ENCODE peak calls at places on chromosomes 5 and 9, in seven cellular contexts. One of them, this sample, is unnamed.
A peak's percentile ranks its signal among the peaks of the same experiment; 100 is the strongest.

GRCh38 chr9:75906531-75906930 is 16.1 kb downstream of the PCSK5 start:
- ATAC-seq in CD4-positive, CD25-positive, alpha-beta regulatory T cell: no peak
- ATAC-seq in heart left ventricle: no peak
- ATAC-seq in left lung: no peak
- ATAC-seq in PC-3: no peak
- ATAC-seq in right cardiac atrium: no peak
- ATAC-seq in body of pancreas: no peak
- ATAC-seq in this sample: no peak

GRCh38 chr5:57466544-57466943 is 16.1 kb downstream of the ACTBL2 start:
- ATAC-seq in left lung: no peak
- ATAC-seq in right cardiac atrium: no peak
- ATAC-seq in CD4-positive, CD25-positive, alpha-beta regulatory T cell: no peak
- ATAC-seq in body of pancreas: no peak
- ATAC-seq in PC-3: no peak
- ATAC-seq in heart left ventricle: no peak
- ATAC-seq in this sample: no peak

GRCh38 chr5:132065351-132065937 is 5.0 kb downstream of the IL3 start:
- ATAC-seq in heart left ventricle: peak; percentile 61
- ATAC-seq in body of pancreas: peak; percentile 54
- ATAC-seq in right cardiac atrium: peak; percentile 43
- ATAC-seq in left lung: peak; percentile 92
- ATAC-seq in PC-3: peak; percentile 90
- ATAC-seq in CD4-positive, CD25-positive, alpha-beta regulatory T cell: no peak
- ATAC-seq in this sample: no peak

GRCh38 chr9:128143409-128144238 is 5.6 kb upstream of the LCN2 start:
- ATAC-seq in right cardiac atrium: peak; percentile 17
- ATAC-seq in PC-3: peak; percentile 77
- ATAC-seq in heart left ventricle: peak; percentile 34
- ATAC-seq in body of pancreas: no peak
- ATAC-seq in CD4-positive, CD25-positive, alpha-beta regulatory T cell: no peak
- ATAC-seq in left lung: no peak
- ATAC-seq in this sample: no peak

GRCh38 chr9:109072810-109073435 is 46.8 kb downstream of the TMEM245 start:
- ATAC-seq in left lung: no peak
- ATAC-seq in CD4-positive, CD25-positive, alpha-beta regulatory T cell: no peak
- ATAC-seq in heart left ventricle: no peak
- ATAC-seq in right cardiac atrium: no peak
- ATAC-seq in PC-3: no peak
- ATAC-seq in body of pancreas: no peak
- ATAC-seq in this sample: no peak

GRCh38 chr9:107308461-107308860 is 25.4 kb downstream of the RAD23B start:
- ATAC-seq in body of pancreas: no peak
- ATAC-seq in left lung: no peak
- ATAC-seq in heart left ventricle: no peak
- ATAC-seq in PC-3: no peak
- ATAC-seq in CD4-positive, CD25-positive, alpha-beta regulatory T cell: no peak
- ATAC-seq in right cardiac atrium: no peak
- ATAC-seq in this sample: no peak

GRCh38 chr5:81209869-81210268 is 23.3 kb upstream of the CKMT2 start:
- ATAC-seq in body of pancreas: no peak
- ATAC-seq in left lung: no peak
- ATAC-seq in heart left ventricle: no peak
- ATAC-seq in PC-3: no peak
- ATAC-seq in CD4-positive, CD25-positive, alpha-beta regulatory T cell: peak; percentile 35
- ATAC-seq in right cardiac atrium: no peak
- ATAC-seq in this sample: no peak

GRCh38 chr9:134341306-134341705 is 15.1 kb downstream of the RXRA start:
- ATAC-seq in left lung: peak; percentile 70
- ATAC-seq in right cardiac atrium: peak; percentile 56
- ATAC-seq in PC-3: no peak
- ATAC-seq in body of pancreas: peak; percentile 82
- ATAC-seq in heart left ventricle: peak; percentile 34
- ATAC-seq in CD4-positive, CD25-positive, alpha-beta regulatory T cell: no peak
- ATAC-seq in this sample: peak; percentile 46

GRCh38 chr9:122477346-122477745 is 380 bp downstream of the OR1J1 start:
- ATAC-seq in right cardiac atrium: no peak
- ATAC-seq in heart left ventricle: no peak
- ATAC-seq in PC-3: no peak
- ATAC-seq in body of pancreas: no peak
- ATAC-seq in left lung: no peak
- ATAC-seq in CD4-positive, CD25-positive, alpha-beta regulatory T cell: no peak
- ATAC-seq in this sample: no peak

GRCh38 chr5:127936439-127936972 is 147.1 kb upstream of the SLC12A2 start:
- ATAC-seq in heart left ventricle: no peak
- ATAC-seq in body of pancreas: no peak
- ATAC-seq in right cardiac atrium: no peak
- ATAC-seq in PC-3: no peak
- ATAC-seq in CD4-positive, CD25-positive, alpha-beta regulatory T cell: no peak
- ATAC-seq in left lung: no peak
- ATAC-seq in this sample: no peak

GRCh38 chr9:130286781-130287428 is 21.3 kb downstream of the HMCN2 start:
- ATAC-seq in left lung: no peak
- ATAC-seq in body of pancreas: no peak
- ATAC-seq in PC-3: no peak
- ATAC-seq in CD4-positive, CD25-positive, alpha-beta regulatory T cell: no peak
- ATAC-seq in right cardiac atrium: peak; percentile 53
- ATAC-seq in heart left ventricle: peak; percentile 30
- ATAC-seq in this sample: no peak

GRCh38 chr5:158777647-158778368 is 321.9 kb downstream of the EBF1 start:
- ATAC-seq in right cardiac atrium: peak; percentile 61
- ATAC-seq in left lung: no peak
- ATAC-seq in heart left ventricle: peak; percentile 38
- ATAC-seq in body of pancreas: peak; percentile 42
- ATAC-seq in CD4-positive, CD25-positive, alpha-beta regulatory T cell: no peak
- ATAC-seq in PC-3: no peak
- ATAC-seq in this sample: no peak

GRCh38 chr9:969693-970309 is 6.7 kb upstream of the DMRT3 start:
- ATAC-seq in left lung: no peak
- ATAC-seq in CD4-positive, CD25-positive, alpha-beta regulatory T cell: no peak
- ATAC-seq in PC-3: no peak
- ATAC-seq in right cardiac atrium: peak; percentile 27
- ATAC-seq in body of pancreas: no peak
- ATAC-seq in heart left ventricle: no peak
- ATAC-seq in this sample: no peak

GRCh38 chr5:40603378-40603777 is 76.3 kb upstream of the PTGER4 start:
- ATAC-seq in PC-3: no peak
- ATAC-seq in right cardiac atrium: no peak
- ATAC-seq in CD4-positive, CD25-positive, alpha-beta regulatory T cell: no peak
- ATAC-seq in left lung: no peak
- ATAC-seq in heart left ventricle: no peak
- ATAC-seq in body of pancreas: no peak
- ATAC-seq in this sample: no peak

GRCh38 chr5:72167790-72168189 is 60.5 kb downstream of the MAP1B start:
- ATAC-seq in heart left ventricle: peak; percentile 77
- ATAC-seq in right cardiac atrium: peak; percentile 85
- ATAC-seq in body of pancreas: peak; percentile 24
- ATAC-seq in CD4-positive, CD25-positive, alpha-beta regulatory T cell: no peak
- ATAC-seq in PC-3: no peak
- ATAC-seq in left lung: peak; percentile 41
- ATAC-seq in this sample: peak; percentile 63

GRCh38 chr5:155021858-155022257 is 8.3 kb downstream of the KIF4B start:
- ATAC-seq in PC-3: no peak
- ATAC-seq in heart left ventricle: no peak
- ATAC-seq in CD4-positive, CD25-positive, alpha-beta regulatory T cell: no peak
- ATAC-seq in body of pancreas: no peak
- ATAC-seq in left lung: no peak
- ATAC-seq in right cardiac atrium: no peak
- ATAC-seq in this sample: no peak

GRCh38 chr5:159616967-159617366 is 286.7 kb upstream of the IL12B start:
- ATAC-seq in CD4-positive, CD25-positive, alpha-beta regulatory T cell: no peak
- ATAC-seq in heart left ventricle: peak; percentile 42
- ATAC-seq in left lung: no peak
- ATAC-seq in body of pancreas: no peak
- ATAC-seq in PC-3: peak; percentile 70
- ATAC-seq in right cardiac atrium: no peak
- ATAC-seq in this sample: peak; percentile 16

GRCh38 chr9:6757988-6758417 is 230 bp downstream of the KDM4C start:
- ATAC-seq in right cardiac atrium: peak; percentile 96
- ATAC-seq in body of pancreas: peak; percentile 82
- ATAC-seq in heart left ventricle: peak; percentile 91
- ATAC-seq in left lung: peak; percentile 87
- ATAC-seq in CD4-positive, CD25-positive, alpha-beta regulatory T cell: no peak
- ATAC-seq in PC-3: peak; percentile 54
- ATAC-seq in this sample: peak; percentile 85

GRCh38 chr5:43683884-43684471 is 81.0 kb downstream of the NNT start:
- ATAC-seq in right cardiac atrium: peak; percentile 44
- ATAC-seq in body of pancreas: no peak
- ATAC-seq in PC-3: no peak
- ATAC-seq in CD4-positive, CD25-positive, alpha-beta regulatory T cell: no peak
- ATAC-seq in left lung: no peak
- ATAC-seq in heart left ventricle: peak; percentile 70
- ATAC-seq in this sample: peak; percentile 75

GRCh38 chr5:170265527-170265926 is 32.0 kb downstream of the LCP2 start:
- ATAC-seq in body of pancreas: peak; percentile 50
- ATAC-seq in heart left ventricle: peak; percentile 75
- ATAC-seq in left lung: peak; percentile 40
- ATAC-seq in right cardiac atrium: peak; percentile 85
- ATAC-seq in CD4-positive, CD25-positive, alpha-beta regulatory T cell: no peak
- ATAC-seq in PC-3: no peak
- ATAC-seq in this sample: peak; percentile 88

GRCh38 chr5:5523066-5523505 is 100.6 kb downstream of the ICE1 start:
- ATAC-seq in right cardiac atrium: no peak
- ATAC-seq in body of pancreas: no peak
- ATAC-seq in PC-3: no peak
- ATAC-seq in left lung: no peak
- ATAC-seq in heart left ventricle: no peak
- ATAC-seq in CD4-positive, CD25-positive, alpha-beta regulatory T cell: peak; percentile 68
- ATAC-seq in this sample: no peak

GRCh38 chr9:132201139-132201538 is 39.3 kb downstream of the NTNG2 start:
- ATAC-seq in right cardiac atrium: no peak
- ATAC-seq in CD4-positive, CD25-positive, alpha-beta regulatory T cell: no peak
- ATAC-seq in heart left ventricle: no peak
- ATAC-seq in body of pancreas: peak; percentile 80
- ATAC-seq in left lung: peak; percentile 99
- ATAC-seq in PC-3: no peak
- ATAC-seq in this sample: no peak
- H3K27me3 ChIP-seq in right cardiac atrium: no peaks in the 10 kb centered on the region
- H3K27me3 ChIP-seq in CD4-positive, CD25-positive, alpha-beta regulatory T cell: no peaks in the 10 kb centered on the region
- H3K27me3 ChIP-seq in heart left ventricle: peaks cover 6% of the 10 kb centered on the region
- H3K27me3 ChIP-seq in body of pancreas: no peaks in the 10 kb centered on the region
- H3K27me3 ChIP-seq in left lung: no peaks in the 10 kb centered on the region
- H3K27me3 ChIP-seq in PC-3: peaks cover 16% of the 10 kb centered on the region
- H3K27me3 ChIP-seq in this sample: peaks cover 49% of the 10 kb centered on the region

GRCh38 chr5:179115845-179116524 is 55.8 kb downstream of the ZNF354C start:
- ATAC-seq in left lung: no peak
- ATAC-seq in right cardiac atrium: no peak
- ATAC-seq in CD4-positive, CD25-positive, alpha-beta regulatory T cell: no peak
- ATAC-seq in body of pancreas: no peak
- ATAC-seq in PC-3: no peak
- ATAC-seq in heart left ventricle: no peak
- ATAC-seq in this sample: no peak
- H3K9me3 ChIP-seq in left lung: no peaks in the 10 kb centered on the region
- H3K9me3 ChIP-seq in right cardiac atrium: peaks cover 8% of the 10 kb centered on the region
- H3K9me3 ChIP-seq in CD4-positive, CD25-positive, alpha-beta regulatory T cell: peaks cover 8% of the 10 kb centered on the region
- H3K9me3 ChIP-seq in body of pancreas: no peaks in the 10 kb centered on the region
- H3K9me3 ChIP-seq in PC-3: no peaks in the 10 kb centered on the region
- H3K9me3 ChIP-seq in heart left ventricle: peaks cover 42% of the 10 kb centered on the region
- H3K9me3 ChIP-seq in this sample: peaks cover 2% of the 10 kb centered on the region

GRCh38 chr5:173279166-173279565 is 44.2 kb upstream of the NKX2-5 start:
- ATAC-seq in left lung: no peak
- ATAC-seq in heart left ventricle: no peak
- ATAC-seq in body of pancreas: no peak
- ATAC-seq in right cardiac atrium: no peak
- ATAC-seq in CD4-positive, CD25-positive, alpha-beta regulatory T cell: no peak
- ATAC-seq in PC-3: no peak
- ATAC-seq in this sample: no peak
- H3K27me3 ChIP-seq in left lung: peaks cover 18% of the 10 kb centered on the region
- H3K27me3 ChIP-seq in heart left ventricle: peaks cover 32% of the 10 kb centered on the region
- H3K27me3 ChIP-seq in body of pancreas: no peaks in the 10 kb centered on the region
- H3K27me3 ChIP-seq in right cardiac atrium: no peaks in the 10 kb centered on the region
- H3K27me3 ChIP-seq in CD4-positive, CD25-positive, alpha-beta regulatory T cell: peaks cover 7% of the 10 kb centered on the region
- H3K27me3 ChIP-seq in PC-3: peaks cover 3% of the 10 kb centered on the region
- H3K27me3 ChIP-seq in this sample: peaks cover 59% of the 10 kb centered on the region

GRCh38 chr5:179417696-179418095 is 72.4 kb upstream of the ADAMTS2 start:
- ATAC-seq in CD4-positive, CD25-positive, alpha-beta regulatory T cell: no peak
- ATAC-seq in right cardiac atrium: no peak
- ATAC-seq in left lung: no peak
- ATAC-seq in body of pancreas: no peak
- ATAC-seq in PC-3: no peak
- ATAC-seq in heart left ventricle: no peak
- ATAC-seq in this sample: no peak
- H3K9me3 ChIP-seq in CD4-positive, CD25-positive, alpha-beta regulatory T cell: no peaks in the 10 kb centered on the region
- H3K9me3 ChIP-seq in right cardiac atrium: no peaks in the 10 kb centered on the region
- H3K9me3 ChIP-seq in left lung: no peaks in the 10 kb centered on the region
- H3K9me3 ChIP-seq in body of pancreas: no peaks in the 10 kb centered on the region
- H3K9me3 ChIP-seq in PC-3: no peaks in the 10 kb centered on the region
- H3K9me3 ChIP-seq in heart left ventricle: no peaks in the 10 kb centered on the region
- H3K9me3 ChIP-seq in this sample: no peaks in the 10 kb centered on the region

GRCh38 chr5:169222934-169223594 is 77.9 kb downstream of the SLIT3 start:
- ATAC-seq in PC-3: no peak
- ATAC-seq in left lung: no peak
- ATAC-seq in right cardiac atrium: no peak
- ATAC-seq in body of pancreas: no peak
- ATAC-seq in CD4-positive, CD25-positive, alpha-beta regulatory T cell: no peak
- ATAC-seq in heart left ventricle: no peak
- ATAC-seq in this sample: no peak

GRCh38 chr5:169219351-169219750 is 81.6 kb downstream of the SLIT3 start:
- ATAC-seq in body of pancreas: no peak
- ATAC-seq in CD4-positive, CD25-positive, alpha-beta regulatory T cell: no peak
- ATAC-seq in PC-3: no peak
- ATAC-seq in left lung: no peak
- ATAC-seq in heart left ventricle: no peak
- ATAC-seq in right cardiac atrium: peak; percentile 22
- ATAC-seq in this sample: no peak

GRCh38 chr5:169219961-169220360 is 81.0 kb downstream of the SLIT3 start:
- ATAC-seq in CD4-positive, CD25-positive, alpha-beta regulatory T cell: no peak
- ATAC-seq in heart left ventricle: no peak
- ATAC-seq in PC-3: no peak
- ATAC-seq in body of pancreas: no peak
- ATAC-seq in right cardiac atrium: no peak
- ATAC-seq in left lung: no peak
- ATAC-seq in this sample: no peak

GRCh38 chr5:169223595-169223953 is 77.4 kb downstream of the SLIT3 start:
- ATAC-seq in right cardiac atrium: no peak
- ATAC-seq in body of pancreas: no peak
- ATAC-seq in left lung: no peak
- ATAC-seq in PC-3: no peak
- ATAC-seq in CD4-positive, CD25-positive, alpha-beta regulatory T cell: no peak
- ATAC-seq in heart left ventricle: no peak
- ATAC-seq in this sample: no peak

GRCh38 chr5:169221519-169221918 is 79.4 kb downstream of the SLIT3 start:
- ATAC-seq in heart left ventricle: no peak
- ATAC-seq in PC-3: no peak
- ATAC-seq in right cardiac atrium: no peak
- ATAC-seq in CD4-positive, CD25-positive, alpha-beta regulatory T cell: no peak
- ATAC-seq in left lung: no peak
- ATAC-seq in body of pancreas: no peak
- ATAC-seq in this sample: no peak
- H3K27me3 ChIP-seq in heart left ventricle: no peaks in the 10 kb centered on the region
- H3K27me3 ChIP-seq in PC-3: peaks cover 22% of the 10 kb centered on the region
- H3K27me3 ChIP-seq in right cardiac atrium: no peaks in the 10 kb centered on the region
- H3K27me3 ChIP-seq in CD4-positive, CD25-positive, alpha-beta regulatory T cell: no peaks in the 10 kb centered on the region
- H3K27me3 ChIP-seq in left lung: no peaks in the 10 kb centered on the region
- H3K27me3 ChIP-seq in body of pancreas: no peaks in the 10 kb centered on the region
- H3K27me3 ChIP-seq in this sample: no peaks in the 10 kb centered on the region